ENCODE peak calls at places on chromosomes 1 and 21, in seven cellular contexts. W is OCI-LY7; X is NCI-H774; H is astrocyte; J is suprapubic skin; C is activated effector memory CD4-positive, alpha-beta T cell treated with Interleukin-2 at 50 U/mL for 16 hours; Q is NCI-H1694. G is an unnamed sample.

GRCh38 chr1:154198756-154199562 is 7.1 kb upstream of the TPM3 start:
- DNase-seq in X (peak), Q (peak), J (no peak), H (peak), C (no peak), W (peak), G (peak)

GRCh38 chr21:32712641-32713040 is 15.2 kb downstream of the SYNJ1 start:
- DNase-seq in C (no peak), X (no peak), W (no peak), H (no peak), J (no peak), Q (no peak), G (no peak)

GRCh38 chr1:11914035-11914434 is 12.2 kb downstream of the KIAA2013 start:
- DNase-seq in C (no peak), Q (no peak), X (no peak), H (no peak), J (no peak), W (no peak), G (no peak)

GRCh38 chr1:38991638-38992449 is 768 bp downstream of the AKIRIN1 start:
- DNase-seq in H (peak), X (no peak), Q (no peak), J (no peak), W (peak), C (no peak), G (peak)

GRCh38 chr1:247373721-247374141 is 42.1 kb upstream of the ZNF496 start:
- DNase-seq in H (no peak), W (peak), J (no peak), Q (no peak), X (no peak), C (peak), G (no peak)

GRCh38 chr1:217021400-217021799 is 298.2 kb upstream of the ESRRG start:
- DNase-seq in H (no peak), W (no peak), Q (no peak), X (no peak), C (no peak), J (no peak), G (peak)

GRCh38 chr1:21916447-21917240 is 20.5 kb downstream of the HSPG2 start:
- DNase-seq in C (no peak), Q (no peak), H (no peak), W (no peak), X (no peak), J (no peak), G (no peak)

GRCh38 chr1:33043267-33044090 is 6.8 kb upstream of the AK2 start:
- DNase-seq in W (no peak), H (no peak), Q (no peak), C (no peak), X (no peak), J (no peak), G (no peak)

GRCh38 chr1:224170748-224171478 is 12.1 kb upstream of the DEGS1 start:
- DNase-seq in H (no peak), W (peak), Q (no peak), J (no peak), X (no peak), C (no peak), G (peak)

GRCh38 chr1:203447147-203447546 is 28.5 kb upstream of the PRELP start:
- DNase-seq in J (no peak), H (no peak), C (no peak), Q (no peak), X (no peak), W (no peak), G (no peak)

G was measured in renal cortical epithelial cell.